ENCODE peak calls at places on chromosomes 6 and 20, in eight cellular contexts. One of them, this sample, is unnamed.

GRCh38 chr6:129590408-129591022 is 119.5 kb downstream of the ARHGAP18 start:
- DNase-seq in NCI-H460: no peak
- DNase-seq in activated T-helper 1 cell treated with anti-CD3 and anti-CD28 coated beads, Interleukin-12 subunit alpha, Interleukin-12 subunit beta, Interleukin-2, Interleukin-4 antibody, amounts not matched to agents 30 ng/mL and 10 ng/mL and 1 ng/mL, durations not matched to agents 14 hours and 24 hours and 36 hours: no peak
- DNase-seq in HS-5: no peak
- DNase-seq in activated effector memory CD4-positive, alpha-beta T cell treated with Interleukin-2 at 50 U/mL for 16 hours: no peak
- DNase-seq in glutamatergic neuron: no peak
- DNase-seq in NCI-H748 treated with DMSO at 0.1 percent for 48 hours: no peak
- DNase-seq in NCI-H345: no peak
- DNase-seq in this sample: no peak

GRCh38 chr6:40586800-40587201 is 363 bp downstream of the LRFN2 start:
- DNase-seq in NCI-H460: no peak
- DNase-seq in activated T-helper 1 cell treated with anti-CD3 and anti-CD28 coated beads, Interleukin-12 subunit alpha, Interleukin-12 subunit beta, Interleukin-2, Interleukin-4 antibody, amounts not matched to agents 30 ng/mL and 10 ng/mL and 1 ng/mL, durations not matched to agents 14 hours and 24 hours and 36 hours: no peak
- DNase-seq in HS-5: no peak
- DNase-seq in activated effector memory CD4-positive, alpha-beta T cell treated with Interleukin-2 at 50 U/mL for 16 hours: no peak
- DNase-seq in glutamatergic neuron: peak; percentile 44
- DNase-seq in NCI-H748 treated with DMSO at 0.1 percent for 48 hours: no peak
- DNase-seq in NCI-H345: peak; percentile 40
- DNase-seq in this sample: peak; percentile 56

GRCh38 chr20:17083738-17084137 is 143.1 kb upstream of the PCSK2 start:
- DNase-seq in NCI-H460: peak; percentile 17
- DNase-seq in activated T-helper 1 cell treated with anti-CD3 and anti-CD28 coated beads, Interleukin-12 subunit alpha, Interleukin-12 subunit beta, Interleukin-2, Interleukin-4 antibody, amounts not matched to agents 30 ng/mL and 10 ng/mL and 1 ng/mL, durations not matched to agents 14 hours and 24 hours and 36 hours: no peak
- DNase-seq in HS-5: no peak
- DNase-seq in activated effector memory CD4-positive, alpha-beta T cell treated with Interleukin-2 at 50 U/mL for 16 hours: no peak
- DNase-seq in glutamatergic neuron: no peak
- DNase-seq in NCI-H748 treated with DMSO at 0.1 percent for 48 hours: no peak
- DNase-seq in NCI-H345: no peak
- DNase-seq in this sample: no peak

GRCh38 chr6:160462551-160463109 is 114.5 kb downstream of the SLC22A3 start:
- DNase-seq in NCI-H460: no peak
- DNase-seq in activated T-helper 1 cell treated with anti-CD3 and anti-CD28 coated beads, Interleukin-12 subunit alpha, Interleukin-12 subunit beta, Interleukin-2, Interleukin-4 antibody, amounts not matched to agents 30 ng/mL and 10 ng/mL and 1 ng/mL, durations not matched to agents 14 hours and 24 hours and 36 hours: peak; percentile 76
- DNase-seq in HS-5: peak; percentile 83
- DNase-seq in activated effector memory CD4-positive, alpha-beta T cell treated with Interleukin-2 at 50 U/mL for 16 hours: peak; percentile 26
- DNase-seq in glutamatergic neuron: no peak
- DNase-seq in NCI-H748 treated with DMSO at 0.1 percent for 48 hours: no peak
- DNase-seq in NCI-H345: no peak
- DNase-seq in this sample: no peak

GRCh38 chr20:39021748-39022147 is 59.6 kb downstream of the DHX35 start:
- DNase-seq in NCI-H460: no peak
- DNase-seq in activated T-helper 1 cell treated with anti-CD3 and anti-CD28 coated beads, Interleukin-12 subunit alpha, Interleukin-12 subunit beta, Interleukin-2, Interleukin-4 antibody, amounts not matched to agents 30 ng/mL and 10 ng/mL and 1 ng/mL, durations not matched to agents 14 hours and 24 hours and 36 hours: peak; percentile 9
- DNase-seq in HS-5: no peak
- DNase-seq in activated effector memory CD4-positive, alpha-beta T cell treated with Interleukin-2 at 50 U/mL for 16 hours: no peak
- DNase-seq in glutamatergic neuron: no peak
- DNase-seq in NCI-H748 treated with DMSO at 0.1 percent for 48 hours: no peak
- DNase-seq in NCI-H345: no peak
- DNase-seq in this sample: no peak

GRCh38 chr6:134642217-134642616 is 307.7 kb downstream of the ALDH8A1 start:
- DNase-seq in NCI-H460: no peak
- DNase-seq in activated T-helper 1 cell treated with anti-CD3 and anti-CD28 coated beads, Interleukin-12 subunit alpha, Interleukin-12 subunit beta, Interleukin-2, Interleukin-4 antibody, amounts not matched to agents 30 ng/mL and 10 ng/mL and 1 ng/mL, durations not matched to agents 14 hours and 24 hours and 36 hours: no peak
- DNase-seq in HS-5: no peak
- DNase-seq in activated effector memory CD4-positive, alpha-beta T cell treated with Interleukin-2 at 50 U/mL for 16 hours: no peak
- DNase-seq in glutamatergic neuron: no peak
- DNase-seq in NCI-H748 treated with DMSO at 0.1 percent for 48 hours: no peak
- DNase-seq in NCI-H345: no peak
- DNase-seq in this sample: no peak

GRCh38 chr6:142956726-142957125 is 11.8 kb upstream of the HIVEP2 start:
- DNase-seq in NCI-H460: no peak
- DNase-seq in activated T-helper 1 cell treated with anti-CD3 and anti-CD28 coated beads, Interleukin-12 subunit alpha, Interleukin-12 subunit beta, Interleukin-2, Interleukin-4 antibody, amounts not matched to agents 30 ng/mL and 10 ng/mL and 1 ng/mL, durations not matched to agents 14 hours and 24 hours and 36 hours: no peak
- DNase-seq in HS-5: no peak
- DNase-seq in activated effector memory CD4-positive, alpha-beta T cell treated with Interleukin-2 at 50 U/mL for 16 hours: no peak
- DNase-seq in glutamatergic neuron: no peak
- DNase-seq in NCI-H748 treated with DMSO at 0.1 percent for 48 hours: no peak
- DNase-seq in NCI-H345: no peak
- DNase-seq in this sample: no peak

GRCh38 chr20:18003897-18004296 is 35.1 kb downstream of the MGME1 start:
- DNase-seq in NCI-H460: no peak
- DNase-seq in activated T-helper 1 cell treated with anti-CD3 and anti-CD28 coated beads, Interleukin-12 subunit alpha, Interleukin-12 subunit beta, Interleukin-2, Interleukin-4 antibody, amounts not matched to agents 30 ng/mL and 10 ng/mL and 1 ng/mL, durations not matched to agents 14 hours and 24 hours and 36 hours: no peak
- DNase-seq in HS-5: no peak
- DNase-seq in activated effector memory CD4-positive, alpha-beta T cell treated with Interleukin-2 at 50 U/mL for 16 hours: no peak
- DNase-seq in glutamatergic neuron: no peak
- DNase-seq in NCI-H748 treated with DMSO at 0.1 percent for 48 hours: no peak
- DNase-seq in NCI-H345: no peak
- DNase-seq in this sample: no peak

GRCh38 chr6:167750956-167751358 is 75.8 kb upstream of the AFDN start:
- DNase-seq in NCI-H460: no peak
- DNase-seq in activated T-helper 1 cell treated with anti-CD3 and anti-CD28 coated beads, Interleukin-12 subunit alpha, Interleukin-12 subunit beta, Interleukin-2, Interleukin-4 antibody, amounts not matched to agents 30 ng/mL and 10 ng/mL and 1 ng/mL, durations not matched to agents 14 hours and 24 hours and 36 hours: no peak
- DNase-seq in HS-5: no peak
- DNase-seq in activated effector memory CD4-positive, alpha-beta T cell treated with Interleukin-2 at 50 U/mL for 16 hours: no peak
- DNase-seq in glutamatergic neuron: no peak
- DNase-seq in NCI-H748 treated with DMSO at 0.1 percent for 48 hours: no peak
- DNase-seq in NCI-H345: peak; percentile 6
- DNase-seq in this sample: no peak

GRCh38 chr6:86477510-86478166 is 459.7 kb upstream of the HTR1E start:
- DNase-seq in NCI-H460: no peak
- DNase-seq in activated T-helper 1 cell treated with anti-CD3 and anti-CD28 coated beads, Interleukin-12 subunit alpha, Interleukin-12 subunit beta, Interleukin-2, Interleukin-4 antibody, amounts not matched to agents 30 ng/mL and 10 ng/mL and 1 ng/mL, durations not matched to agents 14 hours and 24 hours and 36 hours: no peak
- DNase-seq in HS-5: no peak
- DNase-seq in activated effector memory CD4-positive, alpha-beta T cell treated with Interleukin-2 at 50 U/mL for 16 hours: no peak
- DNase-seq in glutamatergic neuron: no peak
- DNase-seq in NCI-H748 treated with DMSO at 0.1 percent for 48 hours: peak; percentile 3
- DNase-seq in NCI-H345: no peak
- DNase-seq in this sample: no peak

GRCh38 chr20:14223806-14224205 is 113.6 kb downstream of the FLRT3 start:
- DNase-seq in NCI-H460: no peak
- DNase-seq in activated T-helper 1 cell treated with anti-CD3 and anti-CD28 coated beads, Interleukin-12 subunit alpha, Interleukin-12 subunit beta, Interleukin-2, Interleukin-4 antibody, amounts not matched to agents 30 ng/mL and 10 ng/mL and 1 ng/mL, durations not matched to agents 14 hours and 24 hours and 36 hours: no peak
- DNase-seq in HS-5: no peak
- DNase-seq in activated effector memory CD4-positive, alpha-beta T cell treated with Interleukin-2 at 50 U/mL for 16 hours: no peak
- DNase-seq in glutamatergic neuron: no peak
- DNase-seq in NCI-H748 treated with DMSO at 0.1 percent for 48 hours: no peak
- DNase-seq in NCI-H345: no peak
- DNase-seq in this sample: no peak

GRCh38 chr6:15063253-15063853 is 182.5 kb upstream of the JARID2 start:
- DNase-seq in NCI-H460: no peak
- DNase-seq in activated T-helper 1 cell treated with anti-CD3 and anti-CD28 coated beads, Interleukin-12 subunit alpha, Interleukin-12 subunit beta, Interleukin-2, Interleukin-4 antibody, amounts not matched to agents 30 ng/mL and 10 ng/mL and 1 ng/mL, durations not matched to agents 14 hours and 24 hours and 36 hours: no peak
- DNase-seq in HS-5: no peak
- DNase-seq in activated effector memory CD4-positive, alpha-beta T cell treated with Interleukin-2 at 50 U/mL for 16 hours: no peak
- DNase-seq in glutamatergic neuron: no peak
- DNase-seq in NCI-H748 treated with DMSO at 0.1 percent for 48 hours: no peak
- DNase-seq in NCI-H345: no peak
- DNase-seq in this sample: no peak